ENCODE peak calls at places on chromosomes 11 and 22, in four cellular contexts. A is HepG2, K is HCT116, Y is K562. V is an unnamed sample.

GRCh38 chr22:37178350-37179125 is 9.5 kb downstream of the C1QTNF6 start:
- DNase-seq in A (peak), K (no peak), Y (no peak), V (no peak)

GRCh38 chr11:34605481-34606325 is 15.2 kb upstream of the EHF start:
- DNase-seq in A (no peak), K (no peak), Y (no peak), V (no peak)

GRCh38 chr22:44243761-44244160 is 63.0 kb downstream of the PARVG start:
- DNase-seq in A (no peak), K (no peak), Y (no peak), V (no peak)

GRCh38 chr11:119149371-119150275 is 771 bp downstream of the ABCG4 start:
- DNase-seq in A (no peak), K (no peak), Y (no peak), V (no peak)

GRCh38 chr22:44380716-44381500 is 68.2 kb upstream of the SHISAL1 start:
- DNase-seq in A (no peak), K (no peak), Y (no peak), V (no peak)

GRCh38 chr11:26730711-26731460 is 9.0 kb upstream of the SLC5A12 start:
- DNase-seq in A (no peak), K (no peak), Y (no peak), V (no peak)

GRCh38 chr11:70400643-70401042 is 2.3 kb downstream of the CTTN start:
- DNase-seq in A (no peak), K (no peak), Y (no peak), V (no peak)

GRCh38 chr11:2156416-2157182 is 4.4 kb downstream of the INS start:
- DNase-seq in A (peak), K (no peak), Y (peak), V (no peak)

GRCh38 chr22:44929348-44930015 is 80.3 kb downstream of the PHF21B start:
- DNase-seq in A (no peak), K (no peak), Y (no peak), V (no peak)

GRCh38 chr11:15136166-15136565 is 21.4 kb downstream of the INSC start:
- DNase-seq in A (no peak), K (no peak), Y (no peak), V (no peak)

GRCh38 chr11:2314525-2315394 is 12.9 kb downstream of the TSPAN32 start:
- DNase-seq in A (no peak), K (no peak), Y (peak), V (no peak)

GRCh38 chr22:19918332-19919106 is 23.1 kb upstream of the COMT start:
- DNase-seq in A (no peak), K (no peak), Y (peak), V (no peak)

DNA sequence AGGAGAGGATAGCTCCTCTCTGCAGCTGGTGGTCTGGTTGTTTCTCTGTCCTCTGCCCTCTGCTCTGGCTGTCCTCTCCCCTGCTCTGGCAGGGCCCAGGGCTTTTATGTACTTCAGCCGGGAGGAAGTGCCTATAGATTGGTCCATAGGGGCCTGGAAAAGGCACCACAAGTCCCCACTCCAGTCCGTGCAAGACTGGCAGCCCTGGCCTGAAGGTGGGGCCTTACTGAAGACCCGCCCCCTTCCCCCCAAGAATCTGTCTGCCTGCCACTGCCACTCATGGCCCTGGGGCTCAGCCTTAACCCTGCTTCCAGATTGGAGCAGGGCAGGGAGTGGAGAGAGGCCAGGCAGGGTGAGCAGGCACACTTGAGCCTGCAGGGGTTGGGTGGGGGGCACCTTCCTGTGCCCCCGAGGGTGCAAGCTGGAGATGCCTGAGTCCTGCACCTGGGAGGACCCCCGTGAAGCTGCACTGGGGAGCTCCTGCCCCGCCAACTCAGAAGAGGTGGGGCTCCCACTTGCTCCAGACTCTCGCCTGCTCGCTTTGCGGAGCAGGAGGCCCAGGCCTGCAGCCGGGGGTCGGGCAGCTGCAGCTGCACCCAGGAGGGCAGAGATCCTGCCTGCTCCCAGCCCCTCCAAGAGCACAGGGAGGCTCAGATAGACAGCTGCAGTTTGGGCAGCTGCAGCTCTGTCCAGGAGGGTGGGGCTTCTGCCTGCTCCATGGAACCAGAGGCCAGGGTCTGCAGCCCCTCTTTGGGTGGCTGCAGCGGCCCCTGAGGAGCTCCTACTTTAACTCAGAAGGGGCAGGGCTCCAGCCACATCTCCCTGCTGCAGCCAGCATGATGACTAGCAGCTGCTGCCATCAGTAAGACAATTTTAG is 51.0 kb upstream of the SC5D start:
- DNase-seq in A (no peak), K (no peak), Y (no peak), V (no peak)
- TF ChIP-seq SIN3A in A (no peak), K (no peak), Y (no peak), V (no peak)

GRCh38 chr11:111312076-111312475 is 13.7 kb downstream of the POU2AF3 start:
- DNase-seq in A (no peak), K (no peak), Y (no peak), V (no peak)

GRCh38 chr11:111309516-111309915 is 11.2 kb downstream of the POU2AF3 start:
- DNase-seq in A (no peak), K (no peak), Y (no peak), V (no peak)

GRCh38 chr11:111308140-111308539 is 9.8 kb downstream of the POU2AF3 start:
- DNase-seq in A (peak), K (no peak), Y (no peak), V (no peak)

GRCh38 chr11:111310723-111311122 is 12.4 kb downstream of the POU2AF3 start:
- DNase-seq in A (no peak), K (no peak), Y (no peak), V (no peak)

GRCh38 chr11:111310088-111310487 is 11.7 kb downstream of the POU2AF3 start:
- DNase-seq in A (no peak), K (no peak), Y (no peak), V (no peak)
- TF ChIP-seq SIN3A in A (no peak), K (no peak), Y (no peak), V (no peak)

GRCh38 chr11:75267171-75267970 is 26.8 kb downstream of the TPBGL start:
- DNase-seq in A (no peak), K (no peak), Y (peak), V (no peak)
- TF ChIP-seq SIN3A in A (no peak), K (no peak), Y (no peak), V (no peak)

DNA sequence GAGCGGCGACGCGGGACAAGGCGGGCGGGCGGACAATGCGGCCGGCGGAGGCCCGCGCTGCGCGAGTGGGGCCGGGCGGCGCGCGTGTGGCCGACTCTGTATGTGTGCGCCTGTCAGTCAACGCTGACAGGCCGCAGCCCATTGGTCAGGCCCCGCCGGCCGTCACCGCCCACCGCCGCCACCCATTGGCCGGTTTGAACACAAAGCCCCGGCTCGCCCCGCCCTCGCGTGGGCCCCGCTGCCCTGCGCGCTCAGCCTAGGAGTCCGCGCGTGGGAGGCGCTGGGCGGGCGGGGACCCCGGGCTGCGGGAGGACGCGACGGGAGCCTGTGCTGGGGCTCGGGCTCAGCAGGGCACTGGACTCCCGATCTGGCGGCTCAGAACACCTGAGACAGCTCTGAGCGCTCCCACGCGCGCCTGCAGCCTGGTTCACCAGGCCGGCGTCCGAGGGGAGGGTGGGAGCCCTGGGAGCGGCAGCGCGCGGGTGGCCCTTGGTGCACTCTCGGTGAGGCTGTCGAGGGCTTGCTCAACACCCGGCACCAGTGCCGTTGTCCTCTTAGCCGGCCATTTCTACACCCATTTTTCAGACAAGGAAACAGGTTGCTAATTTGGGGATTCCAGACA is at the start of gene SUN2:
- DNase-seq in A (peak), K (no peak), Y (peak), V (peak)
- TF ChIP-seq SIN3A in A (no peak), K (peak), Y (no peak), V (no peak)